ENCODE peak calls at places on chromosome 18, in ten cellular contexts. C is HAP-1; S is coronary artery; Z is mesothelial cell of epicardium; M is activated CD4-positive, alpha-beta T cell treated with anti-CD3 and anti-CD28 coated beads, Interleukin-2, amount 50 U/mL, for 1 hour; D is nephron progenitor cell; Y is amniotic stem cell; V is HTR-8/SVneo; B is AG08395; I is astrocyte of the spinal cord. X is an unnamed sample.

GRCh38 chr18:62610509-62611394 is 87.9 kb downstream of the ZCCHC2 start:
- DNase-seq in S (no peak), D (peak; percentile 50), I (no peak), B (no peak), C (no peak), M (no peak), Z (no peak), V (no peak), Y (no peak), X (peak; percentile 85)

GRCh38 chr18:23231340-23232021 is 96.2 kb downstream of the CABLES1 start:
- DNase-seq in M (peak; percentile 46), V (no peak), B (peak; percentile 93), Y (peak; percentile 53), S (peak; percentile 95), Z (no peak), D (no peak), I (peak; percentile 92), C (no peak), X (no peak)

GRCh38 chr18:76922107-76922506 is 99.8 kb downstream of the ZNF236 start:
- DNase-seq in Y (no peak), D (peak; percentile 49), S (no peak), C (peak; percentile 18), V (peak; percentile 7), M (peak; percentile 51), B (peak; percentile 81), I (peak; percentile 43), Z (no peak), X (peak; percentile 84)

GRCh38 chr18:24086082-24086481 is 52.8 kb upstream of the CABYR start:
- DNase-seq in B (no peak), V (no peak), Z (no peak), C (no peak), S (no peak), I (peak; percentile 63), D (no peak), M (no peak), Y (no peak), X (no peak)

GRCh38 chr18:67133669-67134068 is 382.9 kb downstream of the DSEL start:
- DNase-seq in I (no peak), S (no peak), M (no peak), C (no peak), B (no peak), V (no peak), Z (no peak), Y (no peak), D (no peak), X (no peak)

GRCh38 chr18:63427566-63427965 is 5.3 kb upstream of the VPS4B start:
- DNase-seq in S (no peak), V (no peak), I (no peak), B (no peak), D (no peak), Y (no peak), C (no peak), M (no peak), Z (no peak), X (no peak)

GRCh38 chr18:80104364-80104779 is 4.7 kb upstream of the ADNP2 start:
- DNase-seq in B (no peak), M (no peak), D (no peak), Z (no peak), Y (no peak), C (no peak), I (no peak), V (no peak), S (no peak), X (peak; percentile 58)

GRCh38 chr18:48408727-48409590 is at the start of gene ZBTB7C:
- DNase-seq in M (no peak), I (no peak), S (no peak), V (no peak), D (peak; percentile 74), C (peak; percentile 18), Z (peak; percentile 55), B (peak; percentile 38), Y (no peak), X (peak; percentile 86)

GRCh38 chr18:37294951-37295350 is 270.6 kb downstream of the CELF4 start:
- DNase-seq in Y (no peak), D (peak; percentile 69), C (no peak), B (peak; percentile 31), Z (peak; percentile 52), V (peak; percentile 7), M (no peak), S (no peak), I (no peak), X (peak; percentile 91)

GRCh38 chr18:48708807-48709206 is 170.0 kb downstream of the CTIF start:
- DNase-seq in B (no peak), C (no peak), Z (no peak), D (no peak), Y (no peak), I (no peak), M (no peak), V (no peak), S (no peak), X (no peak)

X was measured in H7.